ENCODE peak calls at places on chromosome 14, in seven cellular contexts. One of them, this sample, is unnamed.

GRCh38 chr14:88541324-88541723 is 13.5 kb downstream of the PTPN21 start:
- DNase-seq in heart left ventricle: no peak
- DNase-seq in astrocyte of the spinal cord: no peak
- DNase-seq in fibroblast of pulmonary artery: no peak
- DNase-seq in suprapubic skin: no peak
- DNase-seq in tibial artery: no peak
- DNase-seq in fibroblast of the aortic adventitia: no peak
- DNase-seq in this sample: no peak

GRCh38 chr14:73873660-73874059 is 13.0 kb upstream of the ZNF410 start:
- DNase-seq in heart left ventricle: no peak
- DNase-seq in astrocyte of the spinal cord: no peak
- DNase-seq in fibroblast of pulmonary artery: no peak
- DNase-seq in suprapubic skin: no peak
- DNase-seq in tibial artery: no peak
- DNase-seq in fibroblast of the aortic adventitia: no peak
- DNase-seq in this sample: no peak

GRCh38 chr14:74551903-74552371 is 58.4 kb downstream of the ISCA2 start:
- DNase-seq in heart left ventricle: peak
- DNase-seq in astrocyte of the spinal cord: no peak
- DNase-seq in fibroblast of pulmonary artery: no peak
- DNase-seq in suprapubic skin: no peak
- DNase-seq in tibial artery: peak
- DNase-seq in fibroblast of the aortic adventitia: no peak
- DNase-seq in this sample: no peak

GRCh38 chr14:45038865-45039264 is 45.1 kb upstream of the PRPF39 start:
- DNase-seq in heart left ventricle: no peak
- DNase-seq in astrocyte of the spinal cord: no peak
- DNase-seq in fibroblast of pulmonary artery: no peak
- DNase-seq in suprapubic skin: no peak
- DNase-seq in tibial artery: no peak
- DNase-seq in fibroblast of the aortic adventitia: no peak
- DNase-seq in this sample: no peak

GRCh38 chr14:83347874-83348273 is 1814.2 kb upstream of the SEL1L start:
- DNase-seq in heart left ventricle: no peak
- DNase-seq in astrocyte of the spinal cord: peak
- DNase-seq in fibroblast of pulmonary artery: peak
- DNase-seq in suprapubic skin: no peak
- DNase-seq in tibial artery: no peak
- DNase-seq in fibroblast of the aortic adventitia: no peak
- DNase-seq in this sample: no peak

GRCh38 chr14:25237845-25238244 is 187.9 kb upstream of the STXBP6 start:
- DNase-seq in heart left ventricle: no peak
- DNase-seq in astrocyte of the spinal cord: no peak
- DNase-seq in fibroblast of pulmonary artery: peak
- DNase-seq in suprapubic skin: no peak
- DNase-seq in tibial artery: no peak
- DNase-seq in fibroblast of the aortic adventitia: peak
- DNase-seq in this sample: no peak

GRCh38 chr14:89767861-89768268 is 186.7 kb downstream of the EFCAB11 start:
- DNase-seq in heart left ventricle: no peak
- DNase-seq in astrocyte of the spinal cord: peak
- DNase-seq in fibroblast of pulmonary artery: peak
- DNase-seq in suprapubic skin: no peak
- DNase-seq in tibial artery: no peak
- DNase-seq in fibroblast of the aortic adventitia: peak
- DNase-seq in this sample: no peak

GRCh38 chr14:94823556-94824341 is 53.8 kb upstream of the GSC start:
- DNase-seq in heart left ventricle: no peak
- DNase-seq in astrocyte of the spinal cord: no peak
- DNase-seq in fibroblast of pulmonary artery: peak
- DNase-seq in suprapubic skin: no peak
- DNase-seq in tibial artery: no peak
- DNase-seq in fibroblast of the aortic adventitia: no peak
- DNase-seq in this sample: no peak

GRCh38 chr14:102078840-102079699 is 7.8 kb downstream of the HSP90AA1 start:
- DNase-seq in heart left ventricle: no peak
- DNase-seq in astrocyte of the spinal cord: no peak
- DNase-seq in fibroblast of pulmonary artery: no peak
- DNase-seq in suprapubic skin: no peak
- DNase-seq in tibial artery: no peak
- DNase-seq in fibroblast of the aortic adventitia: no peak
- DNase-seq in this sample: no peak

GRCh38 chr14:103074699-103075341 is 9.2 kb upstream of the LBHD2 start:
- DNase-seq in heart left ventricle: peak
- DNase-seq in astrocyte of the spinal cord: no peak
- DNase-seq in fibroblast of pulmonary artery: no peak
- DNase-seq in suprapubic skin: peak
- DNase-seq in tibial artery: peak
- DNase-seq in fibroblast of the aortic adventitia: peak
- DNase-seq in this sample: no peak

GRCh38 chr14:40199101-40199500 is 766.9 kb upstream of the FBXO33 start:
- DNase-seq in heart left ventricle: no peak
- DNase-seq in astrocyte of the spinal cord: no peak
- DNase-seq in fibroblast of pulmonary artery: no peak
- DNase-seq in suprapubic skin: no peak
- DNase-seq in tibial artery: no peak
- DNase-seq in fibroblast of the aortic adventitia: no peak
- DNase-seq in this sample: no peak

GRCh38 chr14:21734457-21735074 is 60.9 kb upstream of the OR4E1 start:
- DNase-seq in heart left ventricle: no peak
- DNase-seq in astrocyte of the spinal cord: peak
- DNase-seq in fibroblast of pulmonary artery: peak
- DNase-seq in suprapubic skin: no peak
- DNase-seq in tibial artery: no peak
- DNase-seq in fibroblast of the aortic adventitia: peak
- DNase-seq in this sample: no peak

DNA sequence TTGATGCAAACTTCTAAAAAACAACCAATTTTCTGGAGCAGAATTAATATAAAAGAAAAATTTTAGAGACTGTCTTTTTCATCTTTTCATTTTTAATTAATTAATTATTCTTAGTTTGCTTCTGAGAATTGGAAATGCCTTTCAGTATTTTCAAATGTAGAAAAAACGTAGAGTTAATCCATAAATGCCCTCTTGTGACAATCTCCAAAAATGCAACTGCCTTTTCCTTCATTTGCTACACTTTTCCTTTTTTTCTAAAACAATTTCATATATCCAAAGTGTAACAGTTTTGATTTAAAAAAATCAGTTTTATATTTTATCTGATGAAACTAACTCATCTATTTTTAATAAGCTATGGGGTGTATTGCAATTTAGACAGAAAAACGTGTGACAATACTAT is 409.3 kb downstream of the PRKD1 start:
- DNase-seq in heart left ventricle: no peak
- DNase-seq in astrocyte of the spinal cord: peak
- DNase-seq in fibroblast of pulmonary artery: peak
- DNase-seq in suprapubic skin: no peak
- DNase-seq in tibial artery: no peak
- DNase-seq in fibroblast of the aortic adventitia: peak
- DNase-seq in this sample: no peak
- TF ChIP-seq CTCF in heart left ventricle: no peak
- TF ChIP-seq CTCF in astrocyte of the spinal cord: peak
- TF ChIP-seq CTCF in fibroblast of pulmonary artery: peak
- TF ChIP-seq CTCF in suprapubic skin: no peak
- TF ChIP-seq CTCF in tibial artery: no peak
- TF ChIP-seq CTCF in fibroblast of the aortic adventitia: peak
- TF ChIP-seq CTCF in this sample: peak

GRCh38 chr14:58130121-58130782 is 21.8 kb downstream of the ARMH4 start:
- DNase-seq in heart left ventricle: no peak
- DNase-seq in astrocyte of the spinal cord: no peak
- DNase-seq in fibroblast of pulmonary artery: no peak
- DNase-seq in suprapubic skin: no peak
- DNase-seq in tibial artery: no peak
- DNase-seq in fibroblast of the aortic adventitia: no peak
- DNase-seq in this sample: no peak

GRCh38 chr14:58128416-58128815 is 23.6 kb downstream of the ARMH4 start:
- DNase-seq in heart left ventricle: no peak
- DNase-seq in astrocyte of the spinal cord: no peak
- DNase-seq in fibroblast of pulmonary artery: no peak
- DNase-seq in suprapubic skin: no peak
- DNase-seq in tibial artery: no peak
- DNase-seq in fibroblast of the aortic adventitia: no peak
- DNase-seq in this sample: no peak

GRCh38 chr14:58131386-58131785 is 20.6 kb downstream of the ARMH4 start:
- DNase-seq in heart left ventricle: no peak
- DNase-seq in astrocyte of the spinal cord: peak
- DNase-seq in fibroblast of pulmonary artery: peak
- DNase-seq in suprapubic skin: no peak
- DNase-seq in tibial artery: no peak
- DNase-seq in fibroblast of the aortic adventitia: peak
- DNase-seq in this sample: no peak

GRCh38 chr14:58133739-58134138 is 18.3 kb downstream of the ARMH4 start:
- DNase-seq in heart left ventricle: no peak
- DNase-seq in astrocyte of the spinal cord: peak
- DNase-seq in fibroblast of pulmonary artery: peak
- DNase-seq in suprapubic skin: no peak
- DNase-seq in tibial artery: no peak
- DNase-seq in fibroblast of the aortic adventitia: peak
- DNase-seq in this sample: no peak

GRCh38 chr14:58129208-58129607 is 22.8 kb downstream of the ARMH4 start:
- DNase-seq in heart left ventricle: no peak
- DNase-seq in astrocyte of the spinal cord: no peak
- DNase-seq in fibroblast of pulmonary artery: no peak
- DNase-seq in suprapubic skin: no peak
- DNase-seq in tibial artery: no peak
- DNase-seq in fibroblast of the aortic adventitia: no peak
- DNase-seq in this sample: no peak
- TF ChIP-seq CTCF in heart left ventricle: no peak
- TF ChIP-seq CTCF in astrocyte of the spinal cord: peak
- TF ChIP-seq CTCF in fibroblast of pulmonary artery: peak
- TF ChIP-seq CTCF in suprapubic skin: no peak
- TF ChIP-seq CTCF in tibial artery: no peak
- TF ChIP-seq CTCF in fibroblast of the aortic adventitia: peak
- TF ChIP-seq CTCF in this sample: no peak

DNA sequence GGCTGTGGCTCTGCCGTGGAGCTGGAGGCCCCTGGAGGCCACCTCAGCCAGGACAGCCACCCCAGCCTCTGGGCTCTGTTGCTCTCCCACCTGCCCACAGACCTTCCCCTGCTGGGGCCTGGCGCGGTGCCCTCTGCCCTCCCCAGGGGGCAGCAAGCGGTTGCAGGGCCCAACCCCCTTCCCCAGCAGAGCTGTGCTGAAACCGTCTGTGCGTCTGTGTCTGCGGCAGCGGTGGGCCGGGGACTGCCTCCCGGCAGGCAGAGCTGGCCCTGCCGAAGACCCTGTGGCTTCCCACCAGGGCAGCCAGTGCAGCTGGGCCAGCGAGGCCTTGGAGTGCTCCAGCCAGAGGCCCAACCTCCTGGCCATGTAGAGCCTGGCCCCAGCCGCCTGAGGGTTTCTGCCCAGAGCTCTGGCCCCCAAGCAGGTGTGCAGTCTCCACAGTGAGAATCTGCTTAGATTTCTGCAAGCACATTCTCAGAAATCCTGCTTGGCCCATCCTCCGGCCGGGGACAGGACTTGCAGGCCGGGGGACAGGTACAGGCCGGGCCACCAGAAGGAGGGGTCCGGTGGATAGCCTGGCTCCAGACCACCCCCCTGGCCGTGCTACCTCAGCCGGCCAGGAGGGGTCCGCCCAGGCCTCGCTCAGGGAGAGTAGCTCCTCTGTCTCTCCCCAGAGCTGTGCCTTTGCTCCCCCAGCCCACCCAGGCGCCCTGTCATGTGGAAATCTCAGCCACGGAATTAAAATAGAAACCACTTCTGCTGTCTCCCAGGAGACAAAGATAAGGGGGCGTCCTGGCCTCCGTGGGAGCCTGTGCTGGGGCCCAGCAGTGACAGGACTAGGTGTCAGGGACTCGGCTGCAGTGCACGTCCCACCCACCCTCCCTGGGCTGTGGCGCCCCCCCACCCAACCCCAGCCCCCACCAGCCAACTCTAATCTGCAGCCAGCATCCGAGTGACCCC is 3.5 kb upstream of the CRIP2 start:
- DNase-seq in heart left ventricle: no peak
- DNase-seq in astrocyte of the spinal cord: peak
- DNase-seq in fibroblast of pulmonary artery: no peak
- DNase-seq in suprapubic skin: no peak
- DNase-seq in tibial artery: peak
- DNase-seq in fibroblast of the aortic adventitia: no peak
- DNase-seq in this sample: no peak
- TF ChIP-seq CTCF in heart left ventricle: peak
- TF ChIP-seq CTCF in astrocyte of the spinal cord: peak
- TF ChIP-seq CTCF in fibroblast of pulmonary artery: no peak
- TF ChIP-seq CTCF in suprapubic skin: no peak
- TF ChIP-seq CTCF in tibial artery: no peak
- TF ChIP-seq CTCF in fibroblast of the aortic adventitia: no peak
- TF ChIP-seq CTCF in this sample: no peak

DNA sequence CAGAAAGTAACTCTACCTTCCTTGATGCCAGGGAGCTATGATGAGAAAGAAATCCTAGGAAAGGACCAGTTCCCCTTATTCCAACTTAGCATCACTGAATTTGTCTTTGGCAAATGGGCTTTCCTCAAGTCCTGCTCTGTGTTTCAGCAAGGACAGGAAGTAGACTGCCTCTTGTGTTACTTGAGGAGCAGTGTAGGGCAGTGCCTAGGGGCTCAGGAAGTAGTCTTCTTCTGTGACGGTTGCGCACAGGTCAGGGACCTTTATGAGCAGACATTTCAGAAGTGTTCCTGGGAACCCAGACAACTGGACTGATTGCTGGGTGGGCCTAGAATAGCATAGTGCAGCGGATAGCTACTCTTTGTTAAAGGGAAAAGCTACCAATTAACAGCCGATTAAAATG is 2.7 kb downstream of the LGALS3 start:
- DNase-seq in heart left ventricle: no peak
- DNase-seq in astrocyte of the spinal cord: no peak
- DNase-seq in fibroblast of pulmonary artery: no peak
- DNase-seq in suprapubic skin: no peak
- DNase-seq in tibial artery: no peak
- DNase-seq in fibroblast of the aortic adventitia: no peak
- DNase-seq in this sample: no peak
- TF ChIP-seq CTCF in heart left ventricle: peak
- TF ChIP-seq CTCF in astrocyte of the spinal cord: no peak
- TF ChIP-seq CTCF in fibroblast of pulmonary artery: peak
- TF ChIP-seq CTCF in suprapubic skin: no peak
- TF ChIP-seq CTCF in tibial artery: no peak
- TF ChIP-seq CTCF in fibroblast of the aortic adventitia: peak
- TF ChIP-seq CTCF in this sample: peak

GRCh38 chr14:105206873-105207272 is 25.8 kb upstream of the NUDT14 start:
- DNase-seq in heart left ventricle: no peak
- DNase-seq in astrocyte of the spinal cord: no peak
- DNase-seq in fibroblast of pulmonary artery: no peak
- DNase-seq in suprapubic skin: no peak
- DNase-seq in tibial artery: no peak
- DNase-seq in fibroblast of the aortic adventitia: no peak
- DNase-seq in this sample: no peak

GRCh38 chr14:105207460-105207901 is 26.4 kb upstream of the NUDT14 start:
- DNase-seq in heart left ventricle: no peak
- DNase-seq in astrocyte of the spinal cord: no peak
- DNase-seq in fibroblast of pulmonary artery: no peak
- DNase-seq in suprapubic skin: no peak
- DNase-seq in tibial artery: no peak
- DNase-seq in fibroblast of the aortic adventitia: no peak
- DNase-seq in this sample: no peak

GRCh38 chr14:105204206-105204930 is 23.3 kb upstream of the NUDT14 start:
- DNase-seq in heart left ventricle: no peak
- DNase-seq in astrocyte of the spinal cord: no peak
- DNase-seq in fibroblast of pulmonary artery: no peak
- DNase-seq in suprapubic skin: no peak
- DNase-seq in tibial artery: no peak
- DNase-seq in fibroblast of the aortic adventitia: peak
- DNase-seq in this sample: no peak

GRCh38 chr14:105204931-105205717 is 24.0 kb upstream of the NUDT14 start:
- DNase-seq in heart left ventricle: no peak
- DNase-seq in astrocyte of the spinal cord: no peak
- DNase-seq in fibroblast of pulmonary artery: no peak
- DNase-seq in suprapubic skin: no peak
- DNase-seq in tibial artery: no peak
- DNase-seq in fibroblast of the aortic adventitia: no peak
- DNase-seq in this sample: no peak

GRCh38 chr14:105205718-105206208 is 24.7 kb upstream of the NUDT14 start:
- DNase-seq in heart left ventricle: no peak
- DNase-seq in astrocyte of the spinal cord: no peak
- DNase-seq in fibroblast of pulmonary artery: no peak
- DNase-seq in suprapubic skin: no peak
- DNase-seq in tibial artery: no peak
- DNase-seq in fibroblast of the aortic adventitia: no peak
- DNase-seq in this sample: no peak
- TF ChIP-seq CTCF in heart left ventricle: no peak
- TF ChIP-seq CTCF in astrocyte of the spinal cord: no peak
- TF ChIP-seq CTCF in fibroblast of pulmonary artery: no peak
- TF ChIP-seq CTCF in suprapubic skin: no peak
- TF ChIP-seq CTCF in tibial artery: no peak
- TF ChIP-seq CTCF in fibroblast of the aortic adventitia: no peak
- TF ChIP-seq CTCF in this sample: no peak

This sample was measured in AG09319.